ENCODE peak calls at places on chromosomes 13 and 19, in eight cellular contexts. W is neural progenitor cell, X is HCT116, J is MM.1S, T is PC-3, B is OCI-LY7, V is GM23338, U is SK-N-SH. H is an unnamed sample. For H3K4me1, the result is how much of the 10 kb centered on the place peaks cover.

GRCh38 chr13:28527629-28528028 is 32.7 kb upstream of the FLT1 start:
- DNase-seq in W (no peak), X (no peak), J (no peak), T (no peak), B (peak), V (no peak), U (no peak), H (no peak)

GRCh38 chr13:26186995-26187394 is 35.1 kb downstream of the RNF6 start:
- DNase-seq in W (no peak), X (no peak), J (no peak), T (no peak), B (no peak), V (peak), U (peak), H (no peak)

GRCh38 chr19:1315470-1316166 is 29.9 kb downstream of the EFNA2 start:
- DNase-seq in W (peak), X (peak), J (peak), T (peak), B (no peak), V (peak), U (peak), H (peak)

GRCh38 chr19:6011206-6011605 is 33.3 kb upstream of the RANBP3 start:
- DNase-seq in W (no peak), X (no peak), J (no peak), T (no peak), B (no peak), V (no peak), U (no peak), H (no peak)

GRCh38 chr13:113788413-113789135 is 29.5 kb downstream of the TMEM255B start:
- DNase-seq in W (no peak), X (no peak), J (no peak), T (no peak), B (no peak), V (no peak), U (no peak), H (no peak)

GRCh38 chr13:51914137-51914493 is 52.3 kb downstream of the CCDC70 start:
- DNase-seq in W (no peak), X (no peak), J (no peak), T (no peak), B (no peak), V (no peak), U (no peak), H (no peak)

GRCh38 chr13:31765441-31765840 is 26.1 kb downstream of the RXFP2 start:
- DNase-seq in W (no peak), X (no peak), J (no peak), T (no peak), B (no peak), V (no peak), U (no peak), H (no peak)

GRCh38 chr19:38243279-38243673 is 12.9 kb downstream of the PPP1R14A start:
- DNase-seq in W (no peak), X (no peak), J (no peak), T (no peak), B (no peak), V (no peak), U (no peak), H (no peak)

GRCh38 chr13:110057052-110057451 is 249.9 kb downstream of the COL4A1 start:
- DNase-seq in W (no peak), X (no peak), J (no peak), T (no peak), B (no peak), V (no peak), U (no peak), H (no peak)

GRCh38 chr19:35149463-35149862 is 5.1 kb upstream of the FXYD5 start:
- DNase-seq in W (no peak), X (no peak), J (no peak), T (no peak), B (no peak), V (no peak), U (no peak), H (no peak)

GRCh38 chr13:112354330-112355273 is 21.6 kb upstream of the SPACA7 start:
- DNase-seq in W (no peak), X (no peak), J (no peak), T (no peak), B (no peak), V (no peak), U (no peak), H (no peak)

GRCh38 chr13:98923641-98924397 is 54.0 kb downstream of the DOCK9 start:
- DNase-seq in W (peak), X (no peak), J (no peak), T (no peak), B (no peak), V (no peak), U (no peak), H (no peak)

GRCh38 chr19:9431475-9431874 is 3.9 kb downstream of the ZNF266 start:
- DNase-seq in W (peak), X (no peak), J (no peak), T (peak), B (peak), V (peak), U (peak), H (peak)

GRCh38 chr13:46372071-46372470 is 15.0 kb downstream of the RUBCNL start:
- DNase-seq in W (no peak), X (no peak), J (no peak), T (no peak), B (peak), V (no peak), U (no peak), H (no peak)

GRCh38 chr19:6803036-6803404 is 30.5 kb downstream of the VAV1 start:
- DNase-seq in W (no peak), X (no peak), J (peak), T (no peak), B (peak), V (peak), U (no peak), H (no peak)

GRCh38 chr19:52637718-52638585 is at the start of gene ZNF83:
- DNase-seq in W (peak), X (peak), J (peak), T (peak), B (peak), V (peak), U (peak), H (peak)

GRCh38 chr19:10503002-10503789 is at the start of gene KEAP1:
- DNase-seq in W (peak), X (no peak), J (peak), T (peak), B (peak), V (peak), U (peak), H (peak)

GRCh38 chr13:20101467-20102316 is 59.2 kb downstream of the GJA3 start:
- DNase-seq in W (no peak), X (no peak), J (no peak), T (peak), B (no peak), V (no peak), U (no peak), H (no peak)

GRCh38 chr19:54430306-54431254 is 15.3 kb downstream of the TTYH1 start:
- DNase-seq in W (peak), X (peak), J (no peak), T (peak), B (peak), V (peak), U (peak), H (peak)

GRCh38 chr19:6458695-6459355 is 767 bp downstream of the SLC25A23 start:
- DNase-seq in W (peak), X (no peak), J (no peak), T (peak), B (peak), V (no peak), U (no peak), H (peak)

GRCh38 chr13:61094865-61095264 is 320.8 kb downstream of the PCDH20 start:
- DNase-seq in W (no peak), X (no peak), J (no peak), T (no peak), B (no peak), V (peak), U (no peak), H (no peak)

GRCh38 chr13:112956516-112957294 is 12.3 kb upstream of the MCF2L start:
- DNase-seq in W (peak), X (no peak), J (no peak), T (no peak), B (no peak), V (no peak), U (no peak), H (no peak)

GRCh38 chr19:35133826-35134225 is 1.0 kb downstream of the LGI4 start:
- DNase-seq in W (no peak), X (no peak), J (no peak), T (no peak), B (no peak), V (no peak), U (no peak), H (no peak)

GRCh38 chr13:41268764-41269163 is 5.4 kb upstream of the MTRF1 start:
- DNase-seq in W (peak), X (peak), J (no peak), T (peak), B (peak), V (peak), U (no peak), H (no peak)

GRCh38 chr13:34161829-34162544 is 344.0 kb downstream of the RFC3 start:
- DNase-seq in W (peak), X (no peak), J (no peak), T (peak), B (no peak), V (no peak), U (no peak), H (peak)

GRCh38 chr19:48819366-48819816 is 8.6 kb upstream of the BCAT2 start:
- DNase-seq in W (no peak), X (peak), J (no peak), T (peak), B (no peak), V (no peak), U (no peak), H (peak)

GRCh38 chr13:89281331-89281730 is 1610.2 kb downstream of the SLITRK5 start:
- DNase-seq in W (no peak), X (no peak), J (no peak), T (no peak), B (no peak), V (no peak), U (no peak), H (no peak)

GRCh38 chr13:112679381-112679780 is 10.5 kb upstream of the ATP11A start:
- DNase-seq in W (no peak), X (no peak), J (no peak), T (no peak), B (no peak), V (no peak), U (no peak), H (no peak)

GRCh38 chr19:45153339-45154063 is 7.3 kb downstream of the NKPD1 start:
- DNase-seq in W (peak), X (no peak), J (no peak), T (no peak), B (peak), V (peak), U (peak), H (peak)

GRCh38 chr13:79387853-79388252 is 18.2 kb downstream of the RBM26 start:
- DNase-seq in W (no peak), X (no peak), J (no peak), T (no peak), B (no peak), V (no peak), U (no peak), H (no peak)

GRCh38 chr13:74452881-74453280 is 318.7 kb upstream of the KLF12 start:
- DNase-seq in W (no peak), X (no peak), J (no peak), T (no peak), B (no peak), V (no peak), U (no peak), H (no peak)

GRCh38 chr19:2509096-2509495 is 33.2 kb downstream of the GADD45B start:
- DNase-seq in W (no peak), X (no peak), J (no peak), T (no peak), B (no peak), V (no peak), U (peak), H (no peak)
- TF ChIP-seq CTCF in W (no peak), X (no peak), J (no peak), T (no peak), B (no peak), V (no peak), U (no peak), H (no peak)

DNA sequence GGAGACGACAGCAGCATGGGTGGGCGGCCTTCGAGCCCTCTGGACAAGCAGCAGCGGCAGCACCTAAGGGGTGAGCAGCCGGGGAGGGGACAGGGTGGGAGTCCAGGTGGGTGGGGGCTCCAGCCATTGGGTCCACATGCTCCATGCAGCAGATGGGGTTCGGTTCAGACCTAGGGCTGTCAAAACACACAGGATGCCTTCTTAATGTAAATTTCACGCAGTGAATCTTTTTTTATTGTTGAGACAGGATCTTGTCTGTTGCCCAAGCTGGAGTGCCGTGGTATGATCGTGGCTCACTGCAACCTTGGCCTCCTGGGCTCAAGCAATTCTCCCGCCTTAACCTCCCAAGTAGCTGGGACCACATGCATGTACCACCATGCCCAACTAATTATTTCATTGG is 15.9 kb downstream of the PGLS start:
- DNase-seq in W (no peak), X (no peak), J (no peak), T (no peak), B (peak), V (no peak), U (no peak), H (no peak)
- H3K4me1 ChIP-seq in W (under half), X (under half), J (under half), T (under half), B (half or more), V (under half), U (under half), H (under half)

DNA sequence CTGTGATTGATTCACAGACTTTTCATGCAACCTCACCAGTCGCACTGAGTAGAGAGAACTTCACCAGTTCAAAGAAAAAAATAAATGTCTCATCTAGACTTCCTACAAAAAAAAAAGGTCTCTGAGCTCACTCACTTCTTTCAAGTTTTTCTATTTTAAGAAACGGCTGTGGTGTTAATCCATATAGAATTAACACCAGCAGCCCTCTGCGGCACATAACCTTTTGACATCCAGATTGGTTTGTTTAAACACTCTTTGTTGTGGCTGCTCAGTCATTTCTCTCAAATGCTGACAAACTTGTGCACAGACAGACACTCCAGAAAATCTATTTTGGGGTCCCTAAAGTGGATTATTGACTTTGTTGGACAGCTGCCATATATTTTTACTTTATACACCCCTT is 874.9 kb downstream of the EFNB2 start:
- DNase-seq in W (no peak), X (no peak), J (no peak), T (no peak), B (no peak), V (no peak), U (no peak), H (no peak)
- TF ChIP-seq EZH2phosphoT487 in W (no peak), X (no peak), J (no peak), T (no peak), B (no peak), V (no peak), U (no peak), H (no peak)

GRCh38 chr19:51422053-51422448 is 4.6 kb upstream of the SIGLEC10 start:
- DNase-seq in W (peak), X (peak), J (peak), T (peak), B (peak), V (peak), U (peak), H (peak)
- TF ChIP-seq CTCF in W (peak), X (peak), J (peak), T (peak), B (peak), V (peak), U (peak), H (peak)

H was measured in hepatocyte.